ENCODE peak calls at places on chromosomes 16 and 17, in five cellular contexts. One of them, this sample, is unnamed.

GRCh38 chr17:71022758-71023157 is 853.4 kb downstream of the KCNJ2 start:
- DNase-seq in tibial nerve: no peak
- DNase-seq in AG10803: no peak
- DNase-seq in lower leg skin: no peak
- DNase-seq in GM10248: no peak
- DNase-seq in this sample: no peak

GRCh38 chr16:50007744-50008143 is 17.3 kb upstream of the CNEP1R1 start:
- DNase-seq in tibial nerve: no peak
- DNase-seq in lower leg skin: no peak
- DNase-seq in GM10248: no peak
- DNase-seq in AG10803: no peak
- DNase-seq in this sample: no peak

GRCh38 chr16:4475880-4476790 is at the start of gene HMOX2:
- DNase-seq in tibial nerve: peak; percentile 90
- DNase-seq in lower leg skin: peak; percentile 98
- DNase-seq in GM10248: peak; percentile 97
- DNase-seq in AG10803: peak; percentile 87
- DNase-seq in this sample: peak; percentile 95

GRCh38 chr17:4719684-4720221 is 9.3 kb downstream of the ARRB2 start:
- DNase-seq in tibial nerve: no peak
- DNase-seq in lower leg skin: no peak
- DNase-seq in AG10803: no peak
- DNase-seq in GM10248: no peak
- DNase-seq in this sample: no peak

GRCh38 chr16:9053006-9053601 is 38.3 kb upstream of the HAPSTR1 start:
- DNase-seq in tibial nerve: no peak
- DNase-seq in GM10248: no peak
- DNase-seq in lower leg skin: no peak
- DNase-seq in AG10803: peak; percentile 67
- DNase-seq in this sample: peak; percentile 48

GRCh38 chr17:63150994-63151464 is 185.0 kb downstream of the TANC2 start:
- DNase-seq in GM10248: no peak
- DNase-seq in lower leg skin: no peak
- DNase-seq in AG10803: peak; percentile 55
- DNase-seq in tibial nerve: no peak
- DNase-seq in this sample: no peak

GRCh38 chr17:58337600-58338453 is 9.2 kb upstream of the TSPOAP1 start:
- DNase-seq in AG10803: peak; percentile 94
- DNase-seq in GM10248: peak; percentile 82
- DNase-seq in tibial nerve: peak; percentile 47
- DNase-seq in lower leg skin: peak; percentile 93
- DNase-seq in this sample: peak; percentile 98

GRCh38 chr16:10250137-10250850 is 68.1 kb upstream of the GRIN2A start:
- DNase-seq in GM10248: no peak
- DNase-seq in lower leg skin: no peak
- DNase-seq in AG10803: no peak
- DNase-seq in tibial nerve: no peak
- DNase-seq in this sample: no peak

GRCh38 chr16:57264381-57264780 is 19.3 kb downstream of the ARL2BP start:
- DNase-seq in tibial nerve: no peak
- DNase-seq in AG10803: no peak
- DNase-seq in GM10248: no peak
- DNase-seq in lower leg skin: no peak
- DNase-seq in this sample: no peak

GRCh38 chr17:76189247-76189646 is 48.2 kb upstream of the FOXJ1 start:
- DNase-seq in tibial nerve: no peak
- DNase-seq in GM10248: no peak
- DNase-seq in AG10803: no peak
- DNase-seq in lower leg skin: no peak
- DNase-seq in this sample: no peak

GRCh38 chr16:14511798-14512131 is 118.3 kb downstream of the PARN start:
- DNase-seq in GM10248: no peak
- DNase-seq in lower leg skin: no peak
- DNase-seq in tibial nerve: no peak
- DNase-seq in AG10803: no peak
- DNase-seq in this sample: no peak

GRCh38 chr16:69930117-69930776 is 20.9 kb upstream of the CLEC18A start:
- DNase-seq in AG10803: peak; percentile 59
- DNase-seq in tibial nerve: peak; percentile 85
- DNase-seq in lower leg skin: no peak
- DNase-seq in GM10248: peak; percentile 85
- DNase-seq in this sample: peak; percentile 66

GRCh38 chr17:76546556-76547182 is 6.8 kb downstream of the PRCD start:
- DNase-seq in lower leg skin: peak; percentile 86
- DNase-seq in GM10248: no peak
- DNase-seq in tibial nerve: no peak
- DNase-seq in AG10803: peak; percentile 84
- DNase-seq in this sample: no peak

GRCh38 chr17:948284-948852 is 31.2 kb downstream of the NXN start:
- DNase-seq in AG10803: peak; percentile 41
- DNase-seq in lower leg skin: no peak
- DNase-seq in GM10248: no peak
- DNase-seq in tibial nerve: no peak
- DNase-seq in this sample: no peak

GRCh38 chr17:79835953-79836951 is 3.0 kb downstream of the CBX4 start:
- DNase-seq in lower leg skin: no peak
- DNase-seq in GM10248: no peak
- DNase-seq in AG10803: peak; percentile 26
- DNase-seq in tibial nerve: no peak
- DNase-seq in this sample: peak; percentile 32

GRCh38 chr17:70622382-70623260 is 453.3 kb downstream of the KCNJ2 start:
- DNase-seq in AG10803: peak; percentile 8
- DNase-seq in GM10248: peak; percentile 32
- DNase-seq in tibial nerve: no peak
- DNase-seq in lower leg skin: no peak
- DNase-seq in this sample: peak; percentile 49

GRCh38 chr17:19003543-19003965 is 1.0 kb downstream of the FAM83G start:
- DNase-seq in AG10803: peak; percentile 26
- DNase-seq in tibial nerve: no peak
- DNase-seq in GM10248: no peak
- DNase-seq in lower leg skin: no peak
- DNase-seq in this sample: no peak

GRCh38 chr16:4683255-4684029 is 9.9 kb upstream of the NUDT16L1 start:
- DNase-seq in AG10803: no peak
- DNase-seq in tibial nerve: no peak
- DNase-seq in GM10248: no peak
- DNase-seq in lower leg skin: no peak
- DNase-seq in this sample: no peak

GRCh38 chr17:38628441-38628840 is 22.7 kb upstream of the SRCIN1 start:
- DNase-seq in AG10803: peak; percentile 6
- DNase-seq in GM10248: no peak
- DNase-seq in tibial nerve: no peak
- DNase-seq in lower leg skin: peak; percentile 69
- DNase-seq in this sample: peak; percentile 4

GRCh38 chr17:80637286-80637703 is 92.7 kb downstream of the RPTOR start:
- DNase-seq in lower leg skin: no peak
- DNase-seq in tibial nerve: no peak
- DNase-seq in GM10248: no peak
- DNase-seq in AG10803: no peak
- DNase-seq in this sample: no peak

GRCh38 chr16:69477546-69477945 is 53.1 kb downstream of the CYB5B start:
- DNase-seq in tibial nerve: no peak
- DNase-seq in lower leg skin: no peak
- DNase-seq in GM10248: no peak
- DNase-seq in AG10803: no peak
- DNase-seq in this sample: no peak

GRCh38 chr17:15966879-15967248 is 21.9 kb downstream of the ADORA2B start:
- DNase-seq in lower leg skin: no peak
- DNase-seq in GM10248: no peak
- DNase-seq in tibial nerve: no peak
- DNase-seq in AG10803: no peak
- DNase-seq in this sample: no peak

GRCh38 chr17:76261421-76262215 is 3.5 kb upstream of the UBALD2 start:
- DNase-seq in lower leg skin: no peak
- DNase-seq in tibial nerve: no peak
- DNase-seq in GM10248: peak; percentile 59
- DNase-seq in AG10803: no peak
- DNase-seq in this sample: peak; percentile 56

GRCh38 chr16:83972256-83973008 is 4.4 kb downstream of the NECAB2 start:
- DNase-seq in GM10248: no peak
- DNase-seq in tibial nerve: no peak
- DNase-seq in lower leg skin: no peak
- DNase-seq in AG10803: no peak
- DNase-seq in this sample: no peak

GRCh38 chr17:12627776-12628491 is 37.8 kb upstream of the MYOCD start:
- DNase-seq in lower leg skin: no peak
- DNase-seq in tibial nerve: no peak
- DNase-seq in AG10803: peak; percentile 42
- DNase-seq in GM10248: no peak
- DNase-seq in this sample: no peak

GRCh38 chr17:82212331-82213250 is at the start of gene CCDC57:
- DNase-seq in GM10248: peak; percentile 95
- DNase-seq in lower leg skin: peak; percentile 94
- DNase-seq in tibial nerve: peak; percentile 52
- DNase-seq in AG10803: peak; percentile 77
- DNase-seq in this sample: peak; percentile 76

GRCh38 chr17:20992987-20993862 is 49.6 kb downstream of the USP22 start:
- DNase-seq in GM10248: peak; percentile 87
- DNase-seq in tibial nerve: peak; percentile 64
- DNase-seq in AG10803: peak; percentile 62
- DNase-seq in lower leg skin: peak; percentile 92
- DNase-seq in this sample: peak; percentile 73

GRCh38 chr16:3045758-3046505 is 429 bp upstream of the MMP25 start:
- DNase-seq in tibial nerve: no peak
- DNase-seq in GM10248: peak; percentile 74
- DNase-seq in AG10803: no peak
- DNase-seq in lower leg skin: no peak
- DNase-seq in this sample: no peak

GRCh38 chr17:45311762-45312476 is 4.9 kb downstream of the MAP3K14 start:
- DNase-seq in GM10248: peak; percentile 77
- DNase-seq in tibial nerve: no peak
- DNase-seq in lower leg skin: no peak
- DNase-seq in AG10803: peak; percentile 49
- DNase-seq in this sample: peak; percentile 96

GRCh38 chr17:41406205-41406604 is 8.8 kb upstream of the KRT31 start:
- DNase-seq in GM10248: no peak
- DNase-seq in tibial nerve: no peak
- DNase-seq in lower leg skin: no peak
- DNase-seq in AG10803: no peak
- DNase-seq in this sample: no peak
- TF ChIP-seq CTCF in GM10248: no peak
- TF ChIP-seq CTCF in tibial nerve: no peak
- TF ChIP-seq CTCF in lower leg skin: no peak
- TF ChIP-seq CTCF in AG10803: no peak
- TF ChIP-seq CTCF in this sample: no peak

GRCh38 chr17:57086069-57086930 is 1.3 kb downstream of the AKAP1 start:
- DNase-seq in lower leg skin: peak; percentile 90
- DNase-seq in AG10803: no peak
- DNase-seq in GM10248: peak; percentile 26
- DNase-seq in tibial nerve: no peak
- DNase-seq in this sample: peak; percentile 28

GRCh38 chr17:57088298-57088697 is 3.3 kb downstream of the AKAP1 start:
- DNase-seq in AG10803: no peak
- DNase-seq in tibial nerve: no peak
- DNase-seq in lower leg skin: no peak
- DNase-seq in GM10248: no peak
- DNase-seq in this sample: no peak

GRCh38 chr17:57084361-57084801 is 665 bp upstream of the AKAP1 start:
- DNase-seq in AG10803: peak; percentile 23
- DNase-seq in GM10248: no peak
- DNase-seq in tibial nerve: no peak
- DNase-seq in lower leg skin: no peak
- DNase-seq in this sample: no peak

GRCh38 chr17:57084802-57085447 is at the start of gene AKAP1:
- DNase-seq in tibial nerve: peak; percentile 89
- DNase-seq in AG10803: peak; percentile 91
- DNase-seq in lower leg skin: peak; percentile 99
- DNase-seq in GM10248: peak; percentile 99
- DNase-seq in this sample: peak; percentile 95

DNA sequence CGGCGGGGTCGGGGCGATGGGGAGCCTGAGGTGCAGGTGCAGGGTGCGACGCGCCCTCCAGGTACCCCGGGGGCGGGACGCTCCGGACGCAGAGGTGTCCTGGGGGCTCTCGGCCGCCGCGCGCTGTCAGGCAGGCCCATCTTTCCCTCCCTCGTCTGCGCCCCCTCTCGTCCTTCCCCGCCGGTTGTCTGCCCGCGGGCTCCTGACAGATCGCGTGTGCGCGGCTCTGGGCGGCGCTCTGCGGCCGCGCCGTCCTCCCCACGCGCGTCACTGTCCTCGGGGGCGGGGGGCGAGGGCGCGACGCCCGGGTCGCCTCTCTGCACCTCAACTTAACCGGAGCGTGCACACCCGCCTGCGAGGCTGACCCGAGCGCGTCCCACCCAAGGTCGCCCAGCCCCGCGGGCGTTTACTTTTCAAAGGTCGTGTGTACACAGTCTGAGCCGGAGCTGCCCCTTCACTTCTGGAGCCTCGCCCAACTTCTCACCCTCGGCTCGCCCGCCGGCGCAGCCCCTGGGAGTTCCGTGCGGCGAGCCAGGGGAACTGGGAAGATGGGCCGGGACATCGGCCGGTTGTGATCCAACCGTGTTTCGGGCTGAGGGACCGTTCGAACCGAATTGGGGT is 512 bp downstream of the AKAP1 start:
- DNase-seq in AG10803: peak; percentile 23
- DNase-seq in lower leg skin: peak; percentile 92
- DNase-seq in GM10248: peak; percentile 73
- DNase-seq in tibial nerve: peak; percentile 22
- DNase-seq in this sample: peak; percentile 63
- TF ChIP-seq CTCF in AG10803: peak; percentile 20
- TF ChIP-seq CTCF in lower leg skin: no peak
- TF ChIP-seq CTCF in GM10248: peak; percentile 53
- TF ChIP-seq CTCF in tibial nerve: no peak
- TF ChIP-seq CTCF in this sample: peak; percentile 24

GRCh38 chr17:55825213-55825612 is 74.4 kb downstream of the PCTP start:
- DNase-seq in tibial nerve: no peak
- DNase-seq in AG10803: no peak
- DNase-seq in GM10248: no peak
- DNase-seq in lower leg skin: no peak
- DNase-seq in this sample: no peak
- TF ChIP-seq CTCF in tibial nerve: no peak
- TF ChIP-seq CTCF in AG10803: no peak
- TF ChIP-seq CTCF in GM10248: peak; percentile 16
- TF ChIP-seq CTCF in lower leg skin: no peak
- TF ChIP-seq CTCF in this sample: peak; percentile 28

DNA sequence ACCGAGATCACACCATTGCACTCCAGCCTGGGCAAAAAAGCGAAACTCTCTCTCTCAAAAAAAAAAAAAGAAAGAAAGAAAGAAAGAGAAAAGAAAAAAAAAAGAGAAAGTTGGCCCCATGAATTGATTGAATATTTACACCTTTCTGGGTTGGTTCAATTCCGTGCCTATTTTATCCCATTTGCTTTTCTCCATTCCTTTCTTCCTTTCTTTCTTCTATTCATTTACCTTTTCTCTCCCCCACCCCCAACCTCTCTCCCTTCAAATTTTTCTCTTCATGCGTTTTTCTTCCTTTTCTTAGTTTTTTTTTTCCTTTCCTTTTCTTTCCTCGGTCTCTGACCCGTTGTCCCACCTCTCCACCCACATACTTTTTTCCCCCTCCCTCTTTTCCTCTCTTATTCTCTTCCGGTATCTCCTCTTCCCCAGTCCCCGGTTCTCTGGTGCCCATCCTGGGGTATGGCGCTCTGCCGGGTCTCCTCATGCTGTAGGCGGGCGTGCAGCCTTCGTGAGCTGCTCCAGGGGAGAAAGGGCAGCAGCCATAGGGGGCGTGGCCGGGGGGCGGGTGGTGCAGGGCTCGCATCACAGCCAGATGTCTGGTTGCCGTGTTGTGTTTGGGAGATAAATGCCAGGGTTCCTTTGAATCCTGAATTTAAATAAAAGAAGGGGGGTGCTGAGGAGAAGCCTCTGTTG is 5.3 kb upstream of the COL1A1 start:
- DNase-seq in lower leg skin: no peak
- DNase-seq in tibial nerve: no peak
- DNase-seq in GM10248: no peak
- DNase-seq in AG10803: peak; percentile 78
- DNase-seq in this sample: peak; percentile 55
- TF ChIP-seq CTCF in lower leg skin: no peak
- TF ChIP-seq CTCF in tibial nerve: no peak
- TF ChIP-seq CTCF in GM10248: no peak
- TF ChIP-seq CTCF in AG10803: no peak
- TF ChIP-seq CTCF in this sample: no peak